ENCODE peak calls at places on chromosomes 4 and X, in nine cellular contexts. Y is ecto neural progenitor cell; R is PC-3; X is endothelial cell of umbilical vein; D is stimulated activated CD8-positive, alpha-beta memory T cell treated with anti-CD3 and anti-CD28 coated beads, Interleukin-2, amount 100 ng/mL, for 48 hours; A is transverse colon; Z is Caki2; I is brain microvascular endothelial cell; H is AG09309. V is an unnamed sample.

GRCh38 chr4:140110542-140110941 is 43.4 kb downstream of the MAML3 start:
- DNase-seq in Y (no peak), Z (no peak), D (no peak), H (no peak), X (no peak), A (no peak), I (no peak), R (no peak), V (no peak)

GRCh38 chrX:22136711-22137110 is 104.6 kb downstream of the PHEX start:
- DNase-seq in I (no peak), Y (no peak), H (no peak), D (no peak), X (no peak), R (no peak), Z (no peak), A (no peak), V (no peak)

GRCh38 chr4:48307528-48307927 is 33.8 kb upstream of the SLAIN2 start:
- DNase-seq in X (no peak), Z (no peak), I (no peak), A (no peak), R (no peak), Y (no peak), H (no peak), D (no peak), V (no peak)

GRCh38 chr4:13903851-13904340 is 276.4 kb upstream of the BOD1L1 start:
- DNase-seq in Y (peak), D (no peak), I (no peak), X (no peak), R (no peak), A (no peak), Z (no peak), H (no peak), V (no peak)

GRCh38 chr4:20368926-20369325 is 117.2 kb downstream of the SLIT2 start:
- DNase-seq in I (peak), Z (no peak), A (no peak), X (no peak), R (no peak), H (no peak), Y (no peak), D (no peak), V (no peak)

GRCh38 chr4:178165251-178165650 is 723.0 kb upstream of the AGA start:
- DNase-seq in Y (no peak), H (no peak), I (no peak), Z (no peak), R (peak), D (no peak), A (no peak), X (no peak), V (no peak)

GRCh38 chr4:169253087-169253675 is 17.6 kb downstream of the SH3RF1 start:
- DNase-seq in Z (peak), R (no peak), I (no peak), A (no peak), H (no peak), X (peak), D (no peak), Y (no peak), V (no peak)

GRCh38 chrX:56728752-56729151 is 291 bp upstream of the NBDY start:
- DNase-seq in Z (peak), R (peak), X (peak), Y (no peak), I (peak), A (peak), H (no peak), D (no peak), V (no peak)

GRCh38 chrX:104419211-104419610 is 146.8 kb upstream of the IL1RAPL2 start:
- DNase-seq in I (no peak), H (no peak), D (no peak), Z (no peak), X (no peak), A (no peak), Y (no peak), R (peak), V (no peak)

GRCh38 chr4:14749910-14750309 is 252.4 kb upstream of the CPEB2 start:
- DNase-seq in R (peak), H (no peak), D (no peak), Z (no peak), A (peak), I (peak), Y (no peak), X (no peak), V (no peak)

GRCh38 chrX:101691823-101692222 is 32.2 kb upstream of the ARMCX2 start:
- DNase-seq in R (no peak), I (no peak), D (no peak), A (no peak), X (peak), Y (no peak), H (no peak), Z (peak), V (no peak)

GRCh38 chrX:43953218-43953617 is 20.0 kb downstream of the NDP start:
- DNase-seq in Y (no peak), R (peak), Z (no peak), H (no peak), D (no peak), A (no peak), I (no peak), X (no peak), V (no peak)

GRCh38 chrX:16488959-16489358 is 161.0 kb upstream of the S100G start:
- DNase-seq in H (no peak), Z (no peak), D (no peak), I (no peak), R (no peak), X (no peak), A (no peak), Y (no peak), V (no peak)

GRCh38 chr4:70240192-70240591 is 2.2 kb upstream of the CSN3 start:
- DNase-seq in Y (no peak), Z (no peak), A (no peak), X (no peak), I (peak), R (no peak), D (no peak), H (no peak), V (no peak)

GRCh38 chrX:1537031-1537715 is at the start of gene P2RY8:
- DNase-seq in Z (peak), D (peak), R (peak), H (no peak), A (peak), I (peak), X (no peak), Y (no peak), V (peak)

GRCh38 chr4:94758700-94759399 is 1.1 kb downstream of the BMPR1B start:
- DNase-seq in A (no peak), Z (peak), X (peak), H (no peak), I (peak), Y (peak), R (peak), D (no peak), V (no peak)

GRCh38 chrX:119455264-119455663 is 13.0 kb upstream of the SLC25A5 start:
- DNase-seq in H (peak), Y (no peak), Z (no peak), A (no peak), R (peak), X (no peak), I (no peak), D (no peak), V (no peak)

GRCh38 chrX:12981880-12982279 is 7.0 kb downstream of the TMSB4X start:
- DNase-seq in Z (no peak), I (no peak), X (no peak), A (no peak), Y (no peak), D (no peak), R (no peak), H (no peak), V (no peak)

V was measured in SIG-M5.